ENCODE peak calls at places on chromosome 16, in six cellular contexts. Z is brain microvascular endothelial cell, H is GM12864, J is cardiac muscle cell, E is right lobe of liver, A is AG10803. K is an unnamed sample.

GRCh38 chr16:3949287-3949686 is 68.8 kb upstream of the CREBBP start:
- DNase-seq in A (peak; percentile 22), E (no peak), H (no peak), J (peak; percentile 68), Z (no peak), K (no peak)

GRCh38 chr16:51237861-51238378 is 86.8 kb upstream of the SALL1 start:
- DNase-seq in E (no peak), H (no peak), J (no peak), Z (no peak), A (no peak), K (no peak)

GRCh38 chr16:81612351-81613170 is 166.5 kb upstream of the PLCG2 start:
- DNase-seq in Z (no peak), E (no peak), H (no peak), A (peak; percentile 77), J (no peak), K (no peak)

GRCh38 chr16:12901597-12902436 is at the start of gene SHISA9:
- DNase-seq in J (peak; percentile 45), E (no peak), H (no peak), A (peak; percentile 16), Z (no peak), K (no peak)

GRCh38 chr16:25066426-25066746 is 45.2 kb upstream of the LCMT1 start:
- DNase-seq in E (no peak), H (no peak), J (no peak), A (no peak), Z (no peak), K (no peak)

GRCh38 chr16:84368327-84368996 is at the start of gene ATP2C2:
- DNase-seq in H (no peak), E (no peak), Z (no peak), A (no peak), J (peak; percentile 40), K (no peak)

GRCh38 chr16:24686678-24687077 is 42.8 kb upstream of the TNRC6A start:
- DNase-seq in J (no peak), H (no peak), Z (no peak), E (no peak), A (no peak), K (no peak)

GRCh38 chr16:1208239-1208830 is 16.7 kb downstream of the TPSG1 start:
- DNase-seq in H (no peak), J (no peak), E (no peak), Z (no peak), A (no peak), K (no peak)

GRCh38 chr16:12499032-12499735 is 304.5 kb downstream of the CPPED1 start:
- DNase-seq in E (no peak), A (no peak), J (no peak), H (no peak), Z (no peak), K (no peak)

GRCh38 chr16:15971435-15971805 is 22.0 kb downstream of the ABCC1 start:
- DNase-seq in J (no peak), Z (no peak), H (no peak), A (no peak), E (no peak), K (no peak)

GRCh38 chr16:65318138-65318537 is 196.3 kb upstream of the CDH11 start:
- DNase-seq in H (no peak), Z (no peak), A (peak; percentile 54), J (no peak), E (no peak), K (peak; percentile 9)

GRCh38 chr16:64933890-64934289 is 188.0 kb downstream of the CDH11 start:
- DNase-seq in Z (peak; percentile 41), H (no peak), E (no peak), A (no peak), J (no peak), K (no peak)

GRCh38 chr16:35207059-35207999 is 1747.9 kb downstream of the TP53TG3F start:
- DNase-seq in E (peak; percentile 36), A (no peak), J (no peak), Z (no peak), H (no peak), K (no peak)

GRCh38 chr16:5041604-5042133 is 7.9 kb upstream of the NAGPA start:
- DNase-seq in A (peak; percentile 38), J (no peak), E (peak; percentile 15), Z (peak; percentile 44), H (peak; percentile 77), K (peak; percentile 38)

GRCh38 chr16:30996324-30996999 is 11.5 kb downstream of the HSD3B7 start:
- DNase-seq in Z (no peak), H (no peak), J (no peak), E (peak; percentile 86), A (peak; percentile 37), K (no peak)

GRCh38 chr16:88772871-88773811 is 11.9 kb downstream of the PIEZO1 start:
- DNase-seq in E (no peak), H (no peak), A (peak; percentile 95), Z (peak; percentile 87), J (peak; percentile 85), K (peak; percentile 62)

GRCh38 chr16:50627419-50627818 is 53.7 kb downstream of the SNX20 start:
- DNase-seq in H (no peak), J (peak; percentile 45), Z (no peak), E (no peak), A (peak; percentile 54), K (no peak)

GRCh38 chr16:68478526-68479249 is 30.4 kb upstream of the SMPD3 start:
- DNase-seq in A (no peak), H (no peak), E (peak; percentile 89), J (peak; percentile 27), Z (no peak), K (no peak)

GRCh38 chr16:55411231-55411630 is 67.8 kb upstream of the MMP2 start:
- DNase-seq in Z (no peak), H (no peak), A (peak; percentile 6), J (no peak), E (no peak), K (no peak)

GRCh38 chr16:30351586-30352419 is 3.3 kb downstream of the CD2BP2 start:
- DNase-seq in J (no peak), A (peak; percentile 93), E (peak; percentile 88), Z (peak; percentile 59), H (no peak), K (peak; percentile 96)

GRCh38 chr16:68823401-68823800 is 19.9 kb upstream of the TANGO6 start:
- DNase-seq in A (peak; percentile 96), E (no peak), H (no peak), J (no peak), Z (peak; percentile 86), K (peak; percentile 57)

GRCh38 chr16:81179219-81179618 is 59.3 kb upstream of the BCO1 start:
- DNase-seq in Z (no peak), J (no peak), A (no peak), E (no peak), H (no peak), K (no peak)

GRCh38 chr16:80924372-80924978 is 82.2 kb downstream of the CMC2 start:
- DNase-seq in Z (peak; percentile 59), E (peak; percentile 80), A (peak; percentile 65), J (peak; percentile 69), H (peak; percentile 5), K (peak; percentile 22)

GRCh38 chr16:68470461-68471150 is 22.3 kb upstream of the SMPD3 start:
- DNase-seq in Z (no peak), A (no peak), E (no peak), J (no peak), H (peak; percentile 92), K (no peak)

GRCh38 chr16:10619271-10619849 is 39.0 kb upstream of the EMP2 start:
- DNase-seq in J (no peak), H (no peak), E (no peak), Z (no peak), A (no peak), K (no peak)

GRCh38 chr16:87698241-87698640 is 67.5 kb downstream of the KLHDC4 start:
- DNase-seq in E (no peak), Z (no peak), J (no peak), A (no peak), H (peak; percentile 67), K (no peak)

GRCh38 chr16:9112166-9112843 is 20.9 kb downstream of the HAPSTR1 start:
- DNase-seq in J (peak; percentile 39), A (no peak), E (no peak), Z (no peak), H (no peak), K (no peak)

GRCh38 chr16:12290868-12291267 is 314.3 kb downstream of the SNX29 start:
- DNase-seq in A (no peak), E (no peak), J (no peak), H (no peak), Z (no peak), K (no peak)

GRCh38 chr16:86653289-86654006 is 75.1 kb downstream of the FOXL1 start:
- DNase-seq in E (no peak), Z (peak; percentile 70), A (peak; percentile 76), H (no peak), J (no peak), K (no peak)

GRCh38 chr16:73012341-73012740 is 35.6 kb downstream of the ZFHX3 start:
- DNase-seq in J (no peak), Z (no peak), E (no peak), A (no peak), H (no peak), K (no peak)

GRCh38 chr16:19858006-19858653 is 26.5 kb downstream of the GPRC5B start:
- DNase-seq in E (no peak), J (no peak), H (no peak), Z (no peak), A (no peak), K (peak; percentile 16)

GRCh38 chr16:54503011-54503410 is 216.4 kb upstream of the IRX3 start:
- DNase-seq in J (peak; percentile 94), A (peak; percentile 32), H (no peak), Z (no peak), E (no peak), K (no peak)

GRCh38 chr16:24344791-24345190 is 88.7 kb downstream of the CACNG3 start:
- DNase-seq in J (no peak), H (no peak), Z (no peak), E (no peak), A (no peak), K (no peak)

DNA sequence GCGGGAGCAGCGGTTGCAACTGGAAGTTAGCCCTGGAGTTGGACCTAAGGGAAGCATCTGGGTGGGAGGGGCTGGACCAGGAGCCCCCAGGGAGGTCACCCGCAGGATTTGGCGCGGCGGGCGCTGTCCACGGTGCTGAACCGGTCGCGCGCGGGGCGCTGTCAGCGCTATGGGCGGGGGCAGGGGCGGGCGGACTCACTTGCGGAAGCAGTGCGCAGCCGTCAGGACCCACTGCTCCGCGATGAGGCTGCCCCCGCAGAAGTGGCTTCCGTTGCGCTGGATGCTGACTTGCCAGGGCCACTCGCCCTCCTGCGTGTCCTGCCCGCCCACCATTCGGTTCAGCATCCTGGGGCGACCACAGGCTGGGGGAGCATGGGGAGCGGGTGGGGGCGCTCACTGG is 4.5 kb downstream of the PRSS27 start:
- DNase-seq in A (peak; percentile 24), Z (peak; percentile 40), E (peak; percentile 69), H (no peak), J (peak; percentile 76), K (no peak)
- H3K4me3 ChIP-seq in A (no peak overlapping the region), Z (peak overlapping the region; percentile 9), E (no peak overlapping the region), H (no peak overlapping the region), J (no peak overlapping the region), K (no peak overlapping the region)

GRCh38 chr16:17831330-17831729 is 360.6 kb upstream of the XYLT1 start:
- DNase-seq in Z (peak; percentile 20), H (no peak), E (no peak), J (no peak), A (peak; percentile 22), K (no peak)
- TF ChIP-seq CTCF in Z (peak; percentile 24), H (no peak), E (no peak), J (no peak), A (peak; percentile 34), K (no peak)

GRCh38 chr16:85575910-85576309 is 37.2 kb upstream of the GSE1 start:
- DNase-seq in J (no peak), H (no peak), Z (no peak), A (no peak), E (no peak), K (no peak)
- H3K4me3 ChIP-seq in J (no peak overlapping the region), H (no peak overlapping the region), Z (no peak overlapping the region), A (no peak overlapping the region), E (no peak overlapping the region), K (no peak overlapping the region)

GRCh38 chr16:82755570-82756282 is 129.0 kb downstream of the CDH13 start:
- DNase-seq in E (no peak), Z (no peak), H (no peak), J (peak; percentile 5), A (peak; percentile 20), K (no peak)
- TF ChIP-seq CTCF in E (peak; percentile 18), Z (peak; percentile 49), H (no peak), J (peak; percentile 34), A (no peak), K (peak; percentile 50)